ENCODE peak calls at places on chromosomes 5 and 9, in eight cellular contexts. F, U, N, T, P, G, M and L are unnamed samples.

GRCh38 chr5:17305964-17306725 is 88.7 kb downstream of the BASP1 start:
- DNase-seq in P (no peak), M (no peak), N (peak), U (no peak), G (no peak), F (no peak), T (no peak), L (no peak)

GRCh38 chr9:33414263-33414662 is 11.9 kb upstream of the AQP7 start:
- DNase-seq in U (no peak), M (no peak), T (no peak), P (no peak), N (no peak), F (no peak), G (no peak), L (no peak)

GRCh38 chr5:124921694-124922093 is 175.3 kb upstream of the ZNF608 start:
- DNase-seq in T (no peak), U (no peak), P (no peak), N (no peak), M (no peak), G (no peak), F (no peak), L (no peak)

GRCh38 chr5:124645396-124645795 is 101.0 kb downstream of the ZNF608 start:
- DNase-seq in N (no peak), M (no peak), G (peak), F (no peak), P (no peak), U (no peak), T (peak), L (no peak)

GRCh38 chr9:22990349-22990748 is 543.7 kb downstream of the DMRTA1 start:
- DNase-seq in G (no peak), F (no peak), U (no peak), P (no peak), N (no peak), T (no peak), M (no peak), L (no peak)

GRCh38 chr5:89282038-89282831 is 399.3 kb upstream of the MEF2C start:
- DNase-seq in T (no peak), G (no peak), M (no peak), U (no peak), N (no peak), P (no peak), F (no peak), L (no peak)

GRCh38 chr9:137269231-137269772 is 8.2 kb upstream of the TOR4A start:
- DNase-seq in N (peak), P (no peak), M (no peak), G (no peak), T (peak), U (no peak), F (no peak), L (no peak)

GRCh38 chr5:136042156-136042555 is 13.4 kb downstream of the TGFBI start:
- DNase-seq in T (no peak), N (no peak), P (no peak), G (no peak), M (no peak), U (no peak), F (no peak), L (no peak)